ENCODE peak calls at places on chromosomes 11 and 22, in four cellular contexts. I is lung; G is stimulated activated CD4-positive, alpha-beta T cell treated with anti-CD3 and anti-CD28 coated beads, Interleukin-2, amount 100 ng/mL, for 48 hours; Z is sciatic nerve. W is an unnamed sample.

GRCh38 chr11:95821640-95822039 is 31.3 kb downstream of the CEP57 start:
- DNase-seq in I (no peak), G (no peak), Z (no peak), W (no peak)

GRCh38 chr11:518463-519202 is 11.6 kb upstream of the RNH1 start:
- DNase-seq in I (peak; percentile 92), G (peak; percentile 98), Z (peak; percentile 93), W (no peak)

GRCh38 chr11:107359701-107360100 is 97.9 kb downstream of the CWF19L2 start:
- DNase-seq in I (no peak), G (no peak), Z (no peak), W (no peak)

GRCh38 chr11:69899957-69900821 is 81.0 kb upstream of the FGF3 start:
- DNase-seq in I (no peak), G (no peak), Z (no peak), W (no peak)

GRCh38 chr11:36793542-36793926 is 195.5 kb upstream of the RAG2 start:
- DNase-seq in I (no peak), G (no peak), Z (no peak), W (no peak)

GRCh38 chr11:108895579-108896480 is 231.0 kb downstream of the DDX10 start:
- DNase-seq in I (no peak), G (no peak), Z (no peak), W (no peak)

GRCh38 chr11:57273448-57274058 is 36.5 kb upstream of the APLNR start:
- DNase-seq in I (no peak), G (no peak), Z (no peak), W (no peak)

GRCh38 chr11:105109353-105109752 is 30.2 kb downstream of the CARD18 start:
- DNase-seq in I (no peak), G (no peak), Z (no peak), W (no peak)

GRCh38 chr22:40511604-40512003 is 124.9 kb downstream of the MRTFA start:
- DNase-seq in I (no peak), G (no peak), Z (no peak), W (no peak)

GRCh38 chr22:29272624-29273023 is 4.6 kb downstream of the EWSR1 start:
- DNase-seq in I (no peak), G (no peak), Z (no peak), W (no peak)

GRCh38 chr11:79396001-79396400 is 44.8 kb downstream of the TENM4 start:
- DNase-seq in I (no peak), G (no peak), Z (no peak), W (no peak)

GRCh38 chr11:78213526-78214330 is 25.0 kb downstream of the USP35 start:
- DNase-seq in I (no peak), G (no peak), Z (peak; percentile 46), W (no peak)

GRCh38 chr11:75165721-75166120 is 14.8 kb downstream of the SLCO2B1 start:
- DNase-seq in I (no peak), G (no peak), Z (no peak), W (no peak)

W was measured in NCI-H1930.